ENCODE peak calls at places on chromosomes 3 and 15, in four cellular contexts. One of them, this sample, is unnamed.

GRCh38 chr3:109154989-109155388 is 18.5 kb downstream of the C3orf85 start:
- DNase-seq in GM12878: no peak
- DNase-seq in H1: no peak
- DNase-seq in K562: no peak
- DNase-seq in this sample: no peak

GRCh38 chr3:37054370-37054769 is 61.1 kb downstream of the MLH1 start:
- DNase-seq in K562: no peak
- DNase-seq in H1: no peak
- DNase-seq in GM12878: peak; percentile 32
- DNase-seq in this sample: no peak

GRCh38 chr15:66646799-66647198 is 55.2 kb upstream of the SMAD6 start:
- DNase-seq in GM12878: no peak
- DNase-seq in H1: no peak
- DNase-seq in K562: no peak
- DNase-seq in this sample: no peak

GRCh38 chr15:63156708-63157065 is 590 bp downstream of the RPS27L start:
- DNase-seq in K562: peak; percentile 31
- DNase-seq in H1: no peak
- DNase-seq in GM12878: no peak
- DNase-seq in this sample: peak; percentile 31

GRCh38 chr3:127688416-127689265 is 15.9 kb downstream of the ABTB1 start:
- DNase-seq in K562: no peak
- DNase-seq in GM12878: no peak
- DNase-seq in H1: no peak
- DNase-seq in this sample: no peak

GRCh38 chr3:72848703-72849081 is 447 bp upstream of the SHQ1 start:
- DNase-seq in GM12878: peak; percentile 71
- DNase-seq in H1: no peak
- DNase-seq in K562: no peak
- DNase-seq in this sample: no peak

GRCh38 chr15:92448370-92448769 is 54.7 kb downstream of the ST8SIA2 start:
- DNase-seq in K562: no peak
- DNase-seq in GM12878: no peak
- DNase-seq in H1: no peak
- DNase-seq in this sample: no peak

GRCh38 chr3:185900228-185900627 is 37.6 kb downstream of the TRA2B start:
- DNase-seq in K562: peak; percentile 56
- DNase-seq in GM12878: no peak
- DNase-seq in H1: no peak
- DNase-seq in this sample: peak; percentile 72

GRCh38 chr3:168844502-168845482 is 749.1 kb upstream of the GOLIM4 start:
- DNase-seq in GM12878: no peak
- DNase-seq in H1: no peak
- DNase-seq in K562: no peak
- DNase-seq in this sample: no peak

GRCh38 chr3:113245775-113246174 is 34.4 kb downstream of the BOC start:
- DNase-seq in GM12878: no peak
- DNase-seq in H1: no peak
- DNase-seq in K562: no peak
- DNase-seq in this sample: no peak

GRCh38 chr3:189800436-189800835 is 169.2 kb downstream of the TP63 start:
- DNase-seq in K562: no peak
- DNase-seq in H1: no peak
- DNase-seq in GM12878: no peak
- DNase-seq in this sample: no peak

GRCh38 chr3:35426581-35426980 is 212.7 kb upstream of the ARPP21 start:
- DNase-seq in H1: no peak
- DNase-seq in GM12878: no peak
- DNase-seq in K562: no peak
- DNase-seq in this sample: no peak
- TF ChIP-seq NRF1 in H1: no peak
- TF ChIP-seq NRF1 in GM12878: no peak
- TF ChIP-seq NRF1 in K562: no peak
- TF ChIP-seq NRF1 in this sample: no peak

GRCh38 chr3:15470261-15470660 is 42.9 kb downstream of the EAF1 start:
- DNase-seq in K562: no peak
- DNase-seq in H1: peak; percentile 13
- DNase-seq in GM12878: no peak
- DNase-seq in this sample: no peak

GRCh38 chr3:15470804-15471203 is 43.4 kb downstream of the EAF1 start:
- DNase-seq in K562: no peak
- DNase-seq in H1: no peak
- DNase-seq in GM12878: no peak
- DNase-seq in this sample: no peak

GRCh38 chr3:15471861-15472260 is 44.5 kb downstream of the EAF1 start:
- DNase-seq in GM12878: no peak
- DNase-seq in H1: no peak
- DNase-seq in K562: no peak
- DNase-seq in this sample: no peak

GRCh38 chr3:15465876-15466585 is 38.6 kb downstream of the EAF1 start:
- DNase-seq in GM12878: no peak
- DNase-seq in K562: no peak
- DNase-seq in H1: no peak
- DNase-seq in this sample: no peak

DNA sequence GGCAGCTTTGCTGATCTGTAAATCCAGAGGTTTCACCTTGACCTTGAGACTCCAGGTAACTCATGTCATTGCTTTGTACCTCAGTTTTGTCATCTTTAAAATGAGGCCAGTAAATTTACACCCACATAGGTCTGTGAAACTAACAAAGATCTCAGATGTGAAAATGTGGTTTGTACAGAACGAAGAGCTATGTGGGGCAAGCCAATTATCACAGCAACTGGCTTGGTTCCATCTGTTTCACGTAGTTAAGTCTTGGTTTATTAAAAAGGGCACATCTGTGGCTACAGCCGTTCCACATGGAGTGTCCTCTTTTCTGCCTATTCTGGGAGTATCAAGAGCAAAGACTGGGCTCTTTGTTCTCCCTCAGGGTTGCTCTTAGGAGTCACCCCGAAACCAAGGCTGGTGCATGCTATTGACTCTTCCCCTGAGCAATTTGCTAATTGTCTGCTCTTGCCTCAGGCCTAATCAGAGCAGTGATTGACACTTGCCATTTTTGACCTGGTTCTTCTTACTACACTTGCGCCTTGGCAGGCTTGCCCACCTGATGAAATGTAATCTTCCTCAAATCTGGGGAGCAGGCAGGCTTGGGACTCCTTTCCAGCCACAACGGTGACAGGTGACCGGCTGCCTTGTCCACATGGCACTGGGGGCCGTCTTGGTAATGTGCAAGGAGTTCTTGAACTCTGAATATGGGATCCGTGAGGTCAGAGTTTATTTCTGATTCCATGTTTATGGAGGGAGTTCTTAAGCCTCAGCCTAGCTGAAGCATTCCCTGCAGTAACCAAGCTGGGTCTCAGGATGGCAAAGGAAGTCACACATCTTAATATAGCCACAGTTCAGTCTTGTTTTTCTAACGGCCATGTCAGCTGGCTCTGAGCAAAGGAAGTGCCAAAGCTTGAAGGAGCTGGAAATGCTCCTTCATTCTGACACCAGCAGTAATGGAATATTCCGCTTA is 40.1 kb downstream of the EAF1 start:
- DNase-seq in H1: no peak
- DNase-seq in GM12878: peak; percentile 85
- DNase-seq in K562: no peak
- DNase-seq in this sample: no peak
- TF ChIP-seq USF2 in H1: no peak
- TF ChIP-seq USF2 in GM12878: no peak
- TF ChIP-seq USF2 in K562: no peak
- TF ChIP-seq USF2 in this sample: no peak

GRCh38 chr3:49460188-49460885 is 9.7 kb upstream of the DAG1 start:
- DNase-seq in GM12878: no peak
- DNase-seq in H1: no peak
- DNase-seq in K562: no peak
- DNase-seq in this sample: no peak

GRCh38 chr3:49462222-49462621 is 7.8 kb upstream of the DAG1 start:
- DNase-seq in H1: no peak
- DNase-seq in GM12878: no peak
- DNase-seq in K562: peak; percentile 47
- DNase-seq in this sample: no peak

GRCh38 chr3:49460956-49461355 is 9.1 kb upstream of the DAG1 start:
- DNase-seq in H1: no peak
- DNase-seq in GM12878: no peak
- DNase-seq in K562: no peak
- DNase-seq in this sample: no peak

GRCh38 chr3:49465269-49466034 is 4.6 kb upstream of the DAG1 start:
- DNase-seq in K562: peak; percentile 40
- DNase-seq in H1: no peak
- DNase-seq in GM12878: no peak
- DNase-seq in this sample: peak; percentile 34

GRCh38 chr3:49461443-49462171 is 8.5 kb upstream of the DAG1 start:
- DNase-seq in K562: peak; percentile 3
- DNase-seq in H1: peak; percentile 67
- DNase-seq in GM12878: no peak
- DNase-seq in this sample: no peak
- TF ChIP-seq EP300 in K562: no peak
- TF ChIP-seq EP300 in H1: no peak
- TF ChIP-seq EP300 in GM12878: no peak
- TF ChIP-seq EP300 in this sample: no peak

GRCh38 chr15:73582961-73583360 is 50.2 kb downstream of the NPTN start:
- DNase-seq in GM12878: no peak
- DNase-seq in H1: no peak
- DNase-seq in K562: no peak
- DNase-seq in this sample: no peak

GRCh38 chr15:73583568-73583967 is 49.6 kb downstream of the NPTN start:
- DNase-seq in GM12878: no peak
- DNase-seq in K562: no peak
- DNase-seq in H1: no peak
- DNase-seq in this sample: no peak

GRCh38 chr15:73586006-73586654 is 47.1 kb downstream of the NPTN start:
- DNase-seq in K562: no peak
- DNase-seq in H1: no peak
- DNase-seq in GM12878: no peak
- DNase-seq in this sample: no peak

DNA sequence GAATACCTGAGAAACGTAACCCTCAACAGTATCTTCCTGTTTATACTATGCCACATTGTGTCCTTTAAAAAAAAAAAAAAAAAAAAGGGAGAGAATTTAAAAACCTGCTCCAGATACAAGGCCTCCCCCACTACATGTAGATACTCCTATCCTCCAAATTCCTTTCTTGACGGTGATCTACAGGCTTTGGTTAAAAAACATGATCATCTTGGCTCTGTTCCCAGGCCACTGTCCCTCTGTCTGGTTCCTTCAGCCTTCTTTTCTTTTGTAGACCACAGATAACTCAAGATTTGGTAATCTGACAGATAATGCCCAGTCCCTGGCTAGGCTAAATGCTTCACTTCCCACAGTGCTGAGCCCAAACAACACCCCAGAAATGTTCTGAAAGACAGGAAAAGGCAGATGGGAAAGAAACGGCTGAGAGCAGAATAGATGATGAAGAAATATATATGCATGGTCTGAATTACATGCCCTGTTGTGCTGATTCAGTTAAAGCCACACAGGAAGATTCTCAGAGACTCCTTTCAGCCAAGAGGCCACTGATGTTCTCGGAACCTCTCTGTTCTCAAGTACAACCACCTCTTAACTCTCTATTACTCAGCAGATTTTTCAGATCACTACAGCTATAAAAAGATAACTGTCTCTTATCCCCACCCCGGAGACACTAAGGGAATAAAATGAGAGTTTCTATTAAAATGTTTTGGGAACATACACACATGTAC is 48.3 kb downstream of the NPTN start:
- DNase-seq in GM12878: no peak
- DNase-seq in K562: no peak
- DNase-seq in H1: no peak
- DNase-seq in this sample: no peak
- TF ChIP-seq NRF1 in GM12878: no peak
- TF ChIP-seq NRF1 in K562: no peak
- TF ChIP-seq NRF1 in H1: no peak
- TF ChIP-seq NRF1 in this sample: no peak

DNA sequence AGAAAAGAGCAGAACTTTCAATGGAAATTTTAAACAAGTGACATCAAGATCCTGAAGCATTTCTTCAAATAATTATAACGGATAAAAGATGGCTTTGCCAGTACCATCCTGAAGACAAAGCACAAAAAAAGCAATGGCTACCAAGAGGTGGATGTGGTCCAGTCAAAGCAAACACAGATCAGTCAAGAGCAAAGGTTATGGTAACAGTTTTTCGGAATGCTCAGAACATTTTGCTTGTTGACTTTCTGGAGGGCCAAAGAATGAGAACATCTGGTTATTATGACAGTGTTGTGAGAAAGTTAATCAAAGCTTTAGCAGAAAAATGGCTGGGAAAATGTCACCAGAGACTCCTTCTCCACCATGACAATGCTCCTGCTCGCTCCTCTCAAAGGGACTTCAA is 31.5 kb downstream of the FEM1B start:
- DNase-seq in K562: no peak
- DNase-seq in GM12878: no peak
- DNase-seq in H1: no peak
- DNase-seq in this sample: no peak
- TF ChIP-seq USF2 in K562: no peak
- TF ChIP-seq USF2 in GM12878: no peak
- TF ChIP-seq USF2 in H1: no peak
- TF ChIP-seq USF2 in this sample: no peak

This sample was measured in SK-N-SH.